ENCODE peak calls at places on chromosomes 16 and 17, in seven cellular contexts. One of them, this sample, is unnamed.

GRCh38 chr17:40095944-40096791 is 4.2 kb downstream of the NR1D1 start:
- DNase-seq in CD4-positive, alpha-beta memory T cell: peak
- DNase-seq in AG09309: no peak
- DNase-seq in Jurkat, Clone E6-1: peak
- DNase-seq in small intestine: peak
- DNase-seq in body of pancreas: peak
- DNase-seq in BJ: no peak
- DNase-seq in this sample: no peak

GRCh38 chr16:8996891-8997290 is 33.2 kb upstream of the USP7 start:
- DNase-seq in AG09309: no peak
- DNase-seq in body of pancreas: no peak
- DNase-seq in Jurkat, Clone E6-1: peak
- DNase-seq in small intestine: no peak
- DNase-seq in CD4-positive, alpha-beta memory T cell: no peak
- DNase-seq in BJ: no peak
- DNase-seq in this sample: no peak

GRCh38 chr17:33050611-33051140 is 59.0 kb downstream of the SPACA3 start:
- DNase-seq in Jurkat, Clone E6-1: no peak
- DNase-seq in AG09309: no peak
- DNase-seq in body of pancreas: no peak
- DNase-seq in small intestine: no peak
- DNase-seq in CD4-positive, alpha-beta memory T cell: no peak
- DNase-seq in BJ: no peak
- DNase-seq in this sample: no peak

GRCh38 chr16:27840311-27841060 is 223.0 kb downstream of the GSG1L start:
- DNase-seq in Jurkat, Clone E6-1: no peak
- DNase-seq in CD4-positive, alpha-beta memory T cell: no peak
- DNase-seq in BJ: no peak
- DNase-seq in AG09309: no peak
- DNase-seq in body of pancreas: no peak
- DNase-seq in small intestine: no peak
- DNase-seq in this sample: no peak

GRCh38 chr17:39755550-39756375 is 18.0 kb downstream of the GRB7 start:
- DNase-seq in AG09309: no peak
- DNase-seq in BJ: no peak
- DNase-seq in small intestine: no peak
- DNase-seq in Jurkat, Clone E6-1: peak
- DNase-seq in body of pancreas: no peak
- DNase-seq in CD4-positive, alpha-beta memory T cell: peak
- DNase-seq in this sample: no peak

GRCh38 chr16:81036751-81037350 is 1.2 kb downstream of the ATMIN start:
- DNase-seq in Jurkat, Clone E6-1: no peak
- DNase-seq in body of pancreas: no peak
- DNase-seq in small intestine: peak
- DNase-seq in BJ: no peak
- DNase-seq in AG09309: no peak
- DNase-seq in CD4-positive, alpha-beta memory T cell: no peak
- DNase-seq in this sample: no peak

GRCh38 chr17:6043405-6043804 is 26.8 kb upstream of the WSCD1 start:
- DNase-seq in small intestine: no peak
- DNase-seq in body of pancreas: no peak
- DNase-seq in BJ: no peak
- DNase-seq in CD4-positive, alpha-beta memory T cell: no peak
- DNase-seq in AG09309: no peak
- DNase-seq in Jurkat, Clone E6-1: no peak
- DNase-seq in this sample: no peak

GRCh38 chr16:86118467-86119307 is 219.7 kb downstream of the IRF8 start:
- DNase-seq in body of pancreas: peak
- DNase-seq in AG09309: no peak
- DNase-seq in CD4-positive, alpha-beta memory T cell: no peak
- DNase-seq in small intestine: peak
- DNase-seq in Jurkat, Clone E6-1: no peak
- DNase-seq in BJ: no peak
- DNase-seq in this sample: no peak

GRCh38 chr17:76271669-76272540 is 6.8 kb downstream of the UBALD2 start:
- DNase-seq in small intestine: peak
- DNase-seq in body of pancreas: peak
- DNase-seq in BJ: no peak
- DNase-seq in Jurkat, Clone E6-1: no peak
- DNase-seq in CD4-positive, alpha-beta memory T cell: peak
- DNase-seq in AG09309: no peak
- DNase-seq in this sample: no peak

GRCh38 chr17:79954281-79955166 is 81.1 kb downstream of the TBC1D16 start:
- DNase-seq in AG09309: no peak
- DNase-seq in body of pancreas: no peak
- DNase-seq in CD4-positive, alpha-beta memory T cell: no peak
- DNase-seq in BJ: no peak
- DNase-seq in small intestine: no peak
- DNase-seq in Jurkat, Clone E6-1: no peak
- DNase-seq in this sample: no peak

GRCh38 chr16:23687034-23687808 is 8.5 kb downstream of the PLK1 start:
- DNase-seq in Jurkat, Clone E6-1: no peak
- DNase-seq in AG09309: no peak
- DNase-seq in body of pancreas: no peak
- DNase-seq in BJ: no peak
- DNase-seq in CD4-positive, alpha-beta memory T cell: no peak
- DNase-seq in small intestine: no peak
- DNase-seq in this sample: no peak

GRCh38 chr16:61936522-61936921 is 99.7 kb downstream of the CDH8 start:
- DNase-seq in BJ: no peak
- DNase-seq in Jurkat, Clone E6-1: peak
- DNase-seq in small intestine: no peak
- DNase-seq in AG09309: no peak
- DNase-seq in CD4-positive, alpha-beta memory T cell: no peak
- DNase-seq in body of pancreas: no peak
- DNase-seq in this sample: no peak

GRCh38 chr16:10493276-10493675 is 87.1 kb downstream of the EMP2 start:
- DNase-seq in body of pancreas: no peak
- DNase-seq in small intestine: no peak
- DNase-seq in AG09309: no peak
- DNase-seq in BJ: no peak
- DNase-seq in CD4-positive, alpha-beta memory T cell: no peak
- DNase-seq in Jurkat, Clone E6-1: no peak
- DNase-seq in this sample: no peak

GRCh38 chr17:12020595-12021590 is at the start of gene MAP2K4:
- DNase-seq in BJ: peak
- DNase-seq in AG09309: peak
- DNase-seq in CD4-positive, alpha-beta memory T cell: peak
- DNase-seq in small intestine: peak
- DNase-seq in body of pancreas: peak
- DNase-seq in Jurkat, Clone E6-1: peak
- DNase-seq in this sample: peak

GRCh38 chr17:12022310-12022709 is 1.6 kb downstream of the MAP2K4 start:
- DNase-seq in BJ: no peak
- DNase-seq in small intestine: no peak
- DNase-seq in Jurkat, Clone E6-1: no peak
- DNase-seq in CD4-positive, alpha-beta memory T cell: no peak
- DNase-seq in AG09309: no peak
- DNase-seq in body of pancreas: no peak
- DNase-seq in this sample: no peak

GRCh38 chr17:12024332-12024731 is 3.7 kb downstream of the MAP2K4 start:
- DNase-seq in AG09309: no peak
- DNase-seq in small intestine: no peak
- DNase-seq in body of pancreas: no peak
- DNase-seq in BJ: no peak
- DNase-seq in CD4-positive, alpha-beta memory T cell: no peak
- DNase-seq in Jurkat, Clone E6-1: no peak
- DNase-seq in this sample: peak

GRCh38 chr17:12021604-12022003 is 927 bp downstream of the MAP2K4 start:
- DNase-seq in AG09309: no peak
- DNase-seq in CD4-positive, alpha-beta memory T cell: no peak
- DNase-seq in BJ: no peak
- DNase-seq in small intestine: peak
- DNase-seq in Jurkat, Clone E6-1: no peak
- DNase-seq in body of pancreas: no peak
- DNase-seq in this sample: no peak
- H3K4me3 ChIP-seq in AG09309: peak
- H3K4me3 ChIP-seq in CD4-positive, alpha-beta memory T cell: peak
- H3K4me3 ChIP-seq in BJ: peak
- H3K4me3 ChIP-seq in small intestine: peak
- H3K4me3 ChIP-seq in Jurkat, Clone E6-1: peak
- H3K4me3 ChIP-seq in body of pancreas: peak
- H3K4me3 ChIP-seq in this sample: peak

GRCh38 chr17:429589-429988 is 77.0 kb upstream of the RPH3AL start:
- DNase-seq in body of pancreas: no peak
- DNase-seq in BJ: no peak
- DNase-seq in small intestine: no peak
- DNase-seq in CD4-positive, alpha-beta memory T cell: no peak
- DNase-seq in AG09309: no peak
- DNase-seq in Jurkat, Clone E6-1: no peak
- DNase-seq in this sample: no peak
- H3K4me3 ChIP-seq in body of pancreas: no peak
- H3K4me3 ChIP-seq in BJ: no peak
- H3K4me3 ChIP-seq in small intestine: no peak
- H3K4me3 ChIP-seq in CD4-positive, alpha-beta memory T cell: no peak
- H3K4me3 ChIP-seq in AG09309: no peak
- H3K4me3 ChIP-seq in Jurkat, Clone E6-1: no peak
- H3K4me3 ChIP-seq in this sample: no peak

DNA sequence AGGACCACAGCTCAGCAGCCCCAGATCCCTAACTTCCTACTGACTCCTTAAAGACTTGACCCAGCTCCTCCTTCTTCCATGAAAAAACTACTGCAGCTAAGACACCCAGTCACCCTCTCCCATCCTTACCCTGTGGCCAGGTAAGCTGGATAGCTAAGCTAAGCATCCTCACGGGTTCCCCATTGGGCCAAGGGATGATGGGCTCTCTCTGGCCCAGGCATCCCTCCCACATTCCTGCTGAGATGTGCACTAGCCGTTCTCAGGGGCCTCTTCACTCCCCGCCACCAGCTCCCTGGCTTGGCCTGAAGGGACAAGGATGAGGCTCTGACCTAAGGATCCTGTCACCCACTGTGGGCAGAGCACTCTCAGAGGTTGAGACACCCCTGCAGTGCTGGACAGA is 8.5 kb downstream of the SLC12A4 start:
- DNase-seq in body of pancreas: no peak
- DNase-seq in AG09309: no peak
- DNase-seq in CD4-positive, alpha-beta memory T cell: no peak
- DNase-seq in Jurkat, Clone E6-1: no peak
- DNase-seq in small intestine: no peak
- DNase-seq in BJ: no peak
- DNase-seq in this sample: no peak
- H3K4me3 ChIP-seq in body of pancreas: no peak
- H3K4me3 ChIP-seq in AG09309: no peak
- H3K4me3 ChIP-seq in CD4-positive, alpha-beta memory T cell: no peak
- H3K4me3 ChIP-seq in Jurkat, Clone E6-1: no peak
- H3K4me3 ChIP-seq in small intestine: no peak
- H3K4me3 ChIP-seq in BJ: no peak
- H3K4me3 ChIP-seq in this sample: no peak

GRCh38 chr17:31788956-31789355 is 70.1 kb downstream of the COPRS start:
- DNase-seq in CD4-positive, alpha-beta memory T cell: no peak
- DNase-seq in AG09309: peak
- DNase-seq in Jurkat, Clone E6-1: no peak
- DNase-seq in small intestine: no peak
- DNase-seq in BJ: peak
- DNase-seq in body of pancreas: no peak
- DNase-seq in this sample: no peak
- H3K4me3 ChIP-seq in CD4-positive, alpha-beta memory T cell: no peak
- H3K4me3 ChIP-seq in AG09309: no peak
- H3K4me3 ChIP-seq in Jurkat, Clone E6-1: no peak
- H3K4me3 ChIP-seq in small intestine: no peak
- H3K4me3 ChIP-seq in BJ: no peak
- H3K4me3 ChIP-seq in body of pancreas: no peak
- H3K4me3 ChIP-seq in this sample: no peak

GRCh38 chr17:50721194-50722010 is 2.0 kb downstream of the LUC7L3 start:
- DNase-seq in AG09309: no peak
- DNase-seq in body of pancreas: no peak
- DNase-seq in BJ: no peak
- DNase-seq in small intestine: peak
- DNase-seq in Jurkat, Clone E6-1: peak
- DNase-seq in CD4-positive, alpha-beta memory T cell: peak
- DNase-seq in this sample: no peak
- H3K4me3 ChIP-seq in AG09309: peak
- H3K4me3 ChIP-seq in body of pancreas: peak
- H3K4me3 ChIP-seq in BJ: peak
- H3K4me3 ChIP-seq in small intestine: peak
- H3K4me3 ChIP-seq in Jurkat, Clone E6-1: peak
- H3K4me3 ChIP-seq in CD4-positive, alpha-beta memory T cell: peak
- H3K4me3 ChIP-seq in this sample: peak

GRCh38 chr16:12096162-12096781 is 119.7 kb downstream of the SNX29 start:
- DNase-seq in small intestine: no peak
- DNase-seq in AG09309: no peak
- DNase-seq in body of pancreas: no peak
- DNase-seq in Jurkat, Clone E6-1: no peak
- DNase-seq in CD4-positive, alpha-beta memory T cell: no peak
- DNase-seq in BJ: no peak
- DNase-seq in this sample: peak

GRCh38 chr16:12093902-12094301 is 117.4 kb downstream of the SNX29 start:
- DNase-seq in body of pancreas: no peak
- DNase-seq in Jurkat, Clone E6-1: no peak
- DNase-seq in AG09309: no peak
- DNase-seq in CD4-positive, alpha-beta memory T cell: no peak
- DNase-seq in small intestine: no peak
- DNase-seq in BJ: no peak
- DNase-seq in this sample: no peak

GRCh38 chr16:12094537-12095265 is 118.2 kb downstream of the SNX29 start:
- DNase-seq in BJ: no peak
- DNase-seq in body of pancreas: no peak
- DNase-seq in small intestine: no peak
- DNase-seq in Jurkat, Clone E6-1: no peak
- DNase-seq in AG09309: no peak
- DNase-seq in CD4-positive, alpha-beta memory T cell: no peak
- DNase-seq in this sample: no peak

GRCh38 chr16:12096828-12097522 is 120.4 kb downstream of the SNX29 start:
- DNase-seq in AG09309: no peak
- DNase-seq in BJ: no peak
- DNase-seq in small intestine: no peak
- DNase-seq in CD4-positive, alpha-beta memory T cell: no peak
- DNase-seq in body of pancreas: no peak
- DNase-seq in Jurkat, Clone E6-1: no peak
- DNase-seq in this sample: no peak

GRCh38 chr16:12095275-12096161 is 119.0 kb downstream of the SNX29 start:
- DNase-seq in body of pancreas: peak
- DNase-seq in AG09309: no peak
- DNase-seq in BJ: no peak
- DNase-seq in Jurkat, Clone E6-1: no peak
- DNase-seq in CD4-positive, alpha-beta memory T cell: peak
- DNase-seq in small intestine: peak
- DNase-seq in this sample: peak
- H3K4me3 ChIP-seq in body of pancreas: no peak
- H3K4me3 ChIP-seq in AG09309: no peak
- H3K4me3 ChIP-seq in BJ: no peak
- H3K4me3 ChIP-seq in Jurkat, Clone E6-1: no peak
- H3K4me3 ChIP-seq in CD4-positive, alpha-beta memory T cell: no peak
- H3K4me3 ChIP-seq in small intestine: no peak
- H3K4me3 ChIP-seq in this sample: no peak

GRCh38 chr16:67966549-67967182 is 1.8 kb downstream of the SLC12A4 start:
- DNase-seq in BJ: no peak
- DNase-seq in small intestine: no peak
- DNase-seq in Jurkat, Clone E6-1: no peak
- DNase-seq in body of pancreas: no peak
- DNase-seq in AG09309: no peak
- DNase-seq in CD4-positive, alpha-beta memory T cell: no peak
- DNase-seq in this sample: no peak
- H3K4me3 ChIP-seq in BJ: peak
- H3K4me3 ChIP-seq in small intestine: no peak
- H3K4me3 ChIP-seq in Jurkat, Clone E6-1: no peak
- H3K4me3 ChIP-seq in body of pancreas: no peak
- H3K4me3 ChIP-seq in AG09309: peak
- H3K4me3 ChIP-seq in CD4-positive, alpha-beta memory T cell: no peak
- H3K4me3 ChIP-seq in this sample: peak

GRCh38 chr17:12222392-12222791 is 201.7 kb downstream of the MAP2K4 start:
- DNase-seq in body of pancreas: no peak
- DNase-seq in small intestine: no peak
- DNase-seq in BJ: no peak
- DNase-seq in Jurkat, Clone E6-1: no peak
- DNase-seq in CD4-positive, alpha-beta memory T cell: no peak
- DNase-seq in AG09309: no peak
- DNase-seq in this sample: no peak
- H3K4me3 ChIP-seq in body of pancreas: no peak
- H3K4me3 ChIP-seq in small intestine: no peak
- H3K4me3 ChIP-seq in BJ: no peak
- H3K4me3 ChIP-seq in Jurkat, Clone E6-1: no peak
- H3K4me3 ChIP-seq in CD4-positive, alpha-beta memory T cell: no peak
- H3K4me3 ChIP-seq in AG09309: no peak
- H3K4me3 ChIP-seq in this sample: no peak

This sample was measured in astrocyte of the spinal cord.